ENCODE peak calls at places on chromosomes 1 and 21, in nine cellular contexts. A is Caco-2; S is suprapubic skin; O is Panc1; Q is MM.1S; D is GM23248; F is CD8-positive, alpha-beta T cell; P is right cardiac atrium; H is mucosa of descending colon. C is an unnamed sample.
A peak's percentile ranks its signal among the peaks of the same experiment; 100 is the strongest.

GRCh38 chr1:8765253-8765652 is 52.2 kb downstream of the RERE start:
- DNase-seq in F (no peak), D (no peak), S (no peak), O (no peak), P (no peak), Q (no peak), A (no peak), H (no peak), C (no peak)

GRCh38 chr1:186628910-186629309 is 51.3 kb downstream of the PTGS2 start:
- DNase-seq in S (no peak), P (no peak), F (no peak), A (no peak), H (no peak), D (no peak), O (no peak), Q (no peak), C (no peak)

GRCh38 chr1:97898948-97899347 is 21.9 kb downstream of the DPYD start:
- DNase-seq in S (no peak), H (no peak), P (no peak), Q (no peak), F (no peak), D (peak; percentile 29), O (no peak), A (no peak), C (no peak)

GRCh38 chr1:230280906-230281413 is 145.2 kb downstream of the PGBD5 start:
- DNase-seq in D (no peak), Q (no peak), F (no peak), H (no peak), A (peak; percentile 11), P (no peak), O (no peak), S (peak; percentile 54), C (peak; percentile 61)

GRCh38 chr1:47030170-47030805 is 6.8 kb downstream of the CYP4X1 start:
- DNase-seq in S (no peak), A (no peak), F (no peak), P (no peak), Q (no peak), D (no peak), O (no peak), H (no peak), C (no peak)

GRCh38 chr21:31103163-31103562 is 64.9 kb upstream of the KRTAP19-8 start:
- DNase-seq in A (no peak), P (no peak), S (no peak), F (no peak), D (no peak), O (no peak), H (no peak), Q (peak; percentile 36), C (no peak)

GRCh38 chr1:31227891-31228290 is 11.8 kb downstream of the NKAIN1 start:
- DNase-seq in O (no peak), S (no peak), F (no peak), P (no peak), D (no peak), A (no peak), H (no peak), Q (no peak), C (no peak)

GRCh38 chr1:234611153-234611798 is 1.3 kb upstream of the IRF2BP2 start:
- DNase-seq in S (no peak), O (no peak), Q (peak; percentile 94), A (peak; percentile 83), P (no peak), H (peak; percentile 87), D (peak; percentile 89), F (no peak), C (no peak)

GRCh38 chr1:244242446-244242845 is 191.4 kb downstream of the ZBTB18 start:
- DNase-seq in F (no peak), Q (no peak), H (no peak), P (no peak), S (no peak), D (no peak), A (no peak), O (no peak), C (no peak)

GRCh38 chr1:33364578-33364945 is 43.7 kb upstream of the A3GALT2 start:
- DNase-seq in O (no peak), H (no peak), D (no peak), Q (no peak), S (no peak), P (no peak), A (no peak), F (no peak), C (no peak)
- H3K4me3 ChIP-seq in O (no peak overlapping the region), H (no peak overlapping the region), D (no peak overlapping the region), Q (no peak overlapping the region), S (no peak overlapping the region), P (no peak overlapping the region), A (no peak overlapping the region), F (no peak overlapping the region), C (no peak overlapping the region)

DNA sequence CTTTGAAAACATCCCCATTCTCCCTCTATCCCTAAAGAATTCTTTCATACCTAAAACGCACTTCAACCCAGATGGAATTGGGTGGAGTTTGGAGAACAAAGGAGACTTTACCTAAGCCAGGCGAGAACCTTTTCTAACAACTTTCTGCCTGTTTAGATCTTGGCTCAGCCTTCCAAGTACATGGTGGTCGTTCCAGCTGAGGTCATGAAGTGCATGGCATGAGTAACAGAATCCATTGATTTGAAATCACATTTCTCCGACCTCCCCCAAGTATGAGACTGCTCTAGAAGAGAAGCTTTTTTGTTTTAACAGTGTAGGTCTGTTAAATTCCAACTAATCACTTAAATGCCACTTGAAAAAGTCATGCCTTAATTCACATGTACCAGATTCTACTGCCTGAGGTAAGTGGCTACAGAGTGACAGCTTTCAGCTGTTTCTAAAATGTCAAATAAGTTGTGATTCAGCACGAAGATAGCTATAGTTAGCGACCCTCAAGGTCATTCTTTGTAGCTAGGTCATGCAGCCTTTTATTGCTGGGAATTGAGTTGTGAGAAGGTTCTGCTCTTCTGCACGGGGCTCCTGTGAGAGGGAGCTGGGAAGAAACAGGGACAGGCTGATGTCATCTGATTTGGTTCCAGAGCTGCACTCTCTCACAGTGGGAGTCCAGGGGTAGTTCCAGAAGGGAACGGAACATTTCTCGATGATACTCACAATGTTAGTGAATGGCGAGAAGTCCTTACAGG is 112.6 kb downstream of the VPS13D start:
- DNase-seq in S (no peak), O (no peak), F (no peak), P (no peak), H (no peak), Q (no peak), D (no peak), A (no peak), C (no peak)
- H3K4me1 ChIP-seq in S (peaks cover 31% of the 10 kb centered on the region), O (no peaks in the 10 kb centered on the region), F (peaks cover 45% of the 10 kb centered on the region), P (peaks cover 21% of the 10 kb centered on the region), H (peaks cover 42% of the 10 kb centered on the region), Q (peaks cover 26% of the 10 kb centered on the region), D (no peaks in the 10 kb centered on the region), A (peaks cover 10% of the 10 kb centered on the region), C (peaks cover 8% of the 10 kb centered on the region)

GRCh38 chr1:119662034-119662437 is 14.0 kb upstream of the ZNF697 start:
- DNase-seq in H (peak; percentile 48), D (no peak), S (no peak), F (no peak), O (no peak), P (no peak), A (no peak), Q (no peak), C (no peak)

GRCh38 chr1:119656410-119656955 is 8.4 kb upstream of the ZNF697 start:
- DNase-seq in P (no peak), A (no peak), Q (peak; percentile 30), S (no peak), F (no peak), H (no peak), O (no peak), D (no peak), C (no peak)

GRCh38 chr1:119664057-119664456 is 16.0 kb upstream of the ZNF697 start:
- DNase-seq in A (no peak), F (no peak), O (no peak), P (no peak), S (no peak), Q (no peak), H (no peak), D (no peak), C (no peak)

GRCh38 chr1:119659628-119660027 is 11.6 kb upstream of the ZNF697 start:
- DNase-seq in D (no peak), P (peak; percentile 83), H (peak; percentile 35), F (no peak), S (no peak), A (no peak), Q (no peak), O (no peak), C (no peak)

DNA sequence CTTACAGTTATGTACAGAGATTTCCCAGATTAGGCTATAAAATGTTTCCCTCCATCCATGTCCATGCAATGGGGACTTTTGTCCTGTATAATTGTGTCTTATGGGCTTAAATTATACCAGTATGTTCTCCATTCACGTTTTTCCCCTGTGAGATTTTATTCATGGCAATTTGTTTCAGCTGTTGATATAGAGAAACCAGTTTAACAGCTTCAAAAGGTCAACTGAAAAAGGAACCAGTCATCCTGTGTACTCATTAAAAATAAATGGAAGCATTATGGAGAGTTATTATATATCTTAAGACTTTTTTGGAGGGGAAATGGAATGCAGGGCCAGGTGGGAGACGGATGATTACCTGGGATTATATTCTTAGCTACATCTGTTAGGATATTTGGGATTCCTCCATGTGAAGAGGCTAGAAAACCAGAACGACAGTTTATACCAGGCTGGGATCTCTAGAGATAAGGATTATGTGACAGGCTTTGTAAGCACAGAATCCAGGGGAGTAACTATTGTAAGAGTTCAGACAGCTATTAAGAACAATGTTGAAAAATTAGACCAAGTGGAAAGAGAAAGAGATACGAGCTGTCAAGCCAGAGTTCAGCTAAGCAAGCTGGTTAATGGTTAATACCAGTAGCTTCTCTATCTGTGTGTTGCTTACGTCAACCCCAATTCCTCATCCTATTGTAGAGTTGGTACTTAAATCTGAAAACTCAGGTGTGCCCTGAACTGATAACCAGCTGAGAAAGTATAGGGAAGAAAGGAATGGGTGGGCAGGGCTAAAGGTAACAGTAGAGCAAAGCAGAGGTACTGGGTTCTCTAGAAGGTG is 12.4 kb upstream of the ZNF697 start:
- DNase-seq in O (no peak), P (no peak), D (no peak), F (no peak), Q (no peak), H (no peak), S (no peak), A (no peak), C (no peak)
- H3K4me3 ChIP-seq in O (no peak overlapping the region), P (no peak overlapping the region), D (no peak overlapping the region), F (no peak overlapping the region), Q (no peak overlapping the region), H (no peak overlapping the region), S (no peak overlapping the region), A (no peak overlapping the region), C (no peak overlapping the region)

GRCh38 chr21:39079617-39080016 is 103.6 kb downstream of the PSMG1 start:
- DNase-seq in F (no peak), A (no peak), O (no peak), S (peak; percentile 84), Q (no peak), P (peak; percentile 89), H (peak; percentile 60), D (no peak), C (peak; percentile 87)

GRCh38 chr21:39074508-39074907 is 108.7 kb downstream of the PSMG1 start:
- DNase-seq in F (no peak), A (no peak), D (no peak), H (no peak), S (no peak), O (no peak), Q (no peak), P (no peak), C (no peak)

GRCh38 chr21:39080366-39080765 is 102.9 kb downstream of the PSMG1 start:
- DNase-seq in F (no peak), H (no peak), A (no peak), O (no peak), S (no peak), P (no peak), D (no peak), Q (no peak), C (no peak)

GRCh38 chr21:39077816-39078215 is 105.4 kb downstream of the PSMG1 start:
- DNase-seq in O (no peak), F (no peak), D (no peak), H (no peak), A (no peak), S (no peak), P (no peak), Q (no peak), C (no peak)

GRCh38 chr21:39078322-39079065 is 104.8 kb downstream of the PSMG1 start:
- DNase-seq in F (no peak), D (no peak), S (no peak), Q (no peak), A (no peak), H (no peak), O (no peak), P (no peak), C (no peak)
- H3K4me1 ChIP-seq in F (no peaks in the 10 kb centered on the region), D (no peaks in the 10 kb centered on the region), S (peaks cover 23% of the 10 kb centered on the region), Q (no peaks in the 10 kb centered on the region), A (no peaks in the 10 kb centered on the region), H (peaks cover 16% of the 10 kb centered on the region), O (no peaks in the 10 kb centered on the region), P (no peaks in the 10 kb centered on the region), C (peaks cover 8% of the 10 kb centered on the region)